ENCODE peak calls at places on chromosomes 6 and 20, in nine cellular contexts. Q, M, K, L, P, V, J, G and W are unnamed samples.
A peak's percentile ranks its signal among the peaks of the same experiment; 100 is the strongest.

GRCh38 chr20:48052492-48052870 is 267.2 kb upstream of the SULF2 start:
- DNase-seq in K (no peak), J (no peak), V (no peak), L (peak; percentile 83), M (no peak), P (peak; percentile 63), G (no peak), Q (no peak), W (peak; percentile 29)

GRCh38 chr6:139531148-139531547 is 156.7 kb upstream of the CITED2 start:
- DNase-seq in M (peak; percentile 39), K (no peak), L (peak; percentile 41), J (peak; percentile 58), G (peak; percentile 45), P (no peak), Q (no peak), V (no peak), W (no peak)

GRCh38 chr6:95081231-95081630 is 496.1 kb upstream of the MANEA start:
- DNase-seq in P (no peak), L (no peak), Q (no peak), K (no peak), G (no peak), V (no peak), M (no peak), J (no peak), W (no peak)

GRCh38 chr20:12241065-12241464 is 323.4 kb downstream of the BTBD3 start:
- DNase-seq in J (no peak), Q (no peak), K (no peak), V (no peak), M (no peak), G (no peak), P (no peak), L (no peak), W (no peak)

GRCh38 chr6:33082702-33083101 is 6.9 kb downstream of the HLA-DPB1 start:
- DNase-seq in Q (no peak), M (peak; percentile 36), L (peak; percentile 12), K (no peak), P (no peak), J (peak; percentile 65), V (no peak), G (peak; percentile 72), W (no peak)

GRCh38 chr6:38319259-38320255 is 320.2 kb downstream of the BTBD9 start:
- DNase-seq in L (peak; percentile 22), M (peak; percentile 39), G (peak; percentile 36), K (no peak), V (no peak), Q (no peak), J (peak; percentile 16), P (peak; percentile 51), W (no peak)

GRCh38 chr6:35776364-35777215 is at the start of gene CLPSL2:
- DNase-seq in J (no peak), K (peak; percentile 68), M (no peak), Q (no peak), G (peak; percentile 28), V (no peak), L (peak; percentile 40), P (no peak), W (no peak)

GRCh38 chr6:116410945-116411623 is 40.3 kb downstream of the DSE start:
- DNase-seq in J (peak; percentile 82), P (peak; percentile 49), V (no peak), K (no peak), L (peak; percentile 27), G (no peak), Q (peak; percentile 46), M (peak; percentile 61), W (no peak)

GRCh38 chr20:63096681-63097335 is 90.0 kb upstream of the BHLHE23 start:
- DNase-seq in G (no peak), K (peak; percentile 38), M (no peak), L (no peak), P (no peak), J (no peak), Q (peak; percentile 7), V (no peak), W (no peak)

GRCh38 chr6:109236140-109237081 is 141.1 kb downstream of the CEP57L1 start:
- DNase-seq in M (no peak), G (peak; percentile 41), Q (no peak), L (no peak), J (no peak), V (no peak), K (peak; percentile 71), P (no peak), W (no peak)

GRCh38 chr20:36093025-36093803 is 61.3 kb upstream of the EPB41L1 start:
- DNase-seq in M (no peak), L (peak; percentile 52), P (peak; percentile 44), V (no peak), G (peak; percentile 47), K (peak; percentile 91), Q (peak; percentile 82), J (peak; percentile 43), W (no peak)

GRCh38 chr6:167678102-167679101 is 148.3 kb upstream of the AFDN start:
- DNase-seq in G (no peak), L (no peak), Q (peak; percentile 67), P (no peak), K (peak; percentile 84), J (peak; percentile 19), V (no peak), M (peak; percentile 8), W (no peak)

GRCh38 chr6:129646617-129647016 is 63.4 kb downstream of the ARHGAP18 start:
- DNase-seq in G (peak; percentile 82), L (no peak), J (peak; percentile 39), M (no peak), Q (no peak), P (no peak), V (no peak), K (no peak), W (no peak)

GRCh38 chr6:4017058-4017457 is 61.9 kb downstream of the FAM217A start:
- DNase-seq in K (no peak), M (no peak), J (no peak), G (no peak), V (no peak), L (no peak), Q (no peak), P (no peak), W (no peak)
- H3K4me3 ChIP-seq in K (no peak overlapping the region), M (peak overlapping the region; percentile 84), J (peak overlapping the region; percentile 92), G (peak overlapping the region; percentile 70), V (no peak overlapping the region), L (peak overlapping the region; percentile 93), Q (peak overlapping the region; percentile 69), P (peak overlapping the region; percentile 57), W (peak overlapping the region; percentile 69)

GRCh38 chr6:43606019-43606418 is 23.0 kb downstream of the GTPBP2 start:
- DNase-seq in J (no peak), L (no peak), Q (no peak), K (no peak), M (no peak), P (no peak), V (no peak), G (no peak), W (no peak)

GRCh38 chr6:43609402-43609801 is 19.7 kb downstream of the GTPBP2 start:
- DNase-seq in G (no peak), M (no peak), P (no peak), Q (no peak), K (no peak), V (no peak), J (peak; percentile 52), L (no peak), W (no peak)

GRCh38 chr6:43610431-43610830 is 18.6 kb downstream of the GTPBP2 start:
- DNase-seq in K (no peak), Q (no peak), V (no peak), M (no peak), P (no peak), J (no peak), G (no peak), L (no peak), W (no peak)

GRCh38 chr6:43608310-43608763 is 20.7 kb downstream of the GTPBP2 start:
- DNase-seq in V (peak; percentile 73), G (peak; percentile 71), K (no peak), M (peak; percentile 84), L (peak; percentile 86), Q (peak; percentile 66), J (peak; percentile 91), P (peak; percentile 45), W (peak; percentile 82)

DNA sequence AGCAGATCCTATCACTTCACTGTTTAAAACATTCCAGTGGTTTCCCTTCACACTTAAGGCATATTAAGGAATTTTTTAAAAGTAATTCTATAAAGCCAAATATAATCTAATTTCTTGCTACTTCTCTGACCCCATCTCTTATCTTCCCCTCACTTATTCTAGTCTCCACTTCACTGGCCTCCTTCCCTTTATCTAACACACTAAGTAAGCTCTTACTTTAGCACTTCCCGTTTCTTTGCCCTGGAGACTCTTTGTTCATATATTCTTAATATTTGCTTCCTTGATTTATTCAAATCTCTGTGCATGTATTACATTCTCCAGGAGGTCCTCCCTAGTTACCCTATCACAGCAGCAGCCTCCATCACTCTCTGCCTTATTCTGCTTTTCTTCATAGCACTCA is 20.3 kb downstream of the GTPBP2 start:
- DNase-seq in P (no peak), J (no peak), K (no peak), Q (no peak), G (no peak), V (no peak), M (no peak), L (no peak), W (no peak)
- TF ChIP-seq CTCF in P (no peak), J (no peak), K (no peak), Q (no peak), G (no peak), V (no peak), M (no peak), L (no peak), W (no peak)

GRCh38 chr20:60500038-60500701 is 541.9 kb downstream of the CDH26 start:
- DNase-seq in V (no peak), Q (no peak), L (no peak), M (no peak), J (no peak), G (no peak), K (no peak), P (no peak), W (no peak)
- H3K4me3 ChIP-seq in V (no peak overlapping the region), Q (no peak overlapping the region), L (no peak overlapping the region), M (no peak overlapping the region), J (no peak overlapping the region), G (no peak overlapping the region), K (no peak overlapping the region), P (no peak overlapping the region), W (no peak overlapping the region)

GRCh38 chr6:79064635-79065034 is 13.4 kb downstream of the PHIP start:
- DNase-seq in J (no peak), Q (no peak), K (no peak), V (no peak), P (no peak), M (no peak), G (no peak), L (no peak), W (no peak)

GRCh38 chr6:79062708-79063107 is 15.3 kb downstream of the PHIP start:
- DNase-seq in L (no peak), K (no peak), P (no peak), J (no peak), Q (no peak), G (no peak), V (no peak), M (no peak), W (no peak)

GRCh38 chr6:79066330-79066729 is 11.7 kb downstream of the PHIP start:
- DNase-seq in L (no peak), K (no peak), J (no peak), P (no peak), Q (no peak), V (no peak), M (no peak), G (no peak), W (no peak)

GRCh38 chr6:79066828-79067227 is 11.2 kb downstream of the PHIP start:
- DNase-seq in G (no peak), J (no peak), Q (no peak), M (no peak), V (no peak), P (no peak), L (no peak), K (no peak), W (no peak)

GRCh38 chr6:79065232-79065631 is 12.8 kb downstream of the PHIP start:
- DNase-seq in P (no peak), G (no peak), K (no peak), V (no peak), M (no peak), Q (no peak), L (no peak), J (no peak), W (no peak)
- TF ChIP-seq CTCF in P (no peak), G (no peak), K (no peak), V (no peak), M (no peak), Q (no peak), L (no peak), J (no peak), W (no peak)